ENCODE peak calls at places on chromosome 14, in five cellular contexts. U, L, G, Y and E are unnamed samples. For H3K36me3, the result is how much of the 10 kb centered on the place peaks cover.

GRCh38 chr14:103694572-103695026 is 20.7 kb downstream of the XRCC3 start:
- DNase-seq in U (no peak), L (no peak), G (no peak), Y (no peak), E (peak)

GRCh38 chr14:72619881-72620280 is 274.0 kb downstream of the DPF3 start:
- DNase-seq in U (no peak), L (no peak), G (no peak), Y (no peak), E (no peak)

GRCh38 chr14:57293851-57294837 is 25.4 kb downstream of the AP5M1 start:
- DNase-seq in U (peak), L (no peak), G (no peak), Y (no peak), E (no peak)

GRCh38 chr14:89650077-89650978 is 233.3 kb upstream of the FOXN3 start:
- DNase-seq in U (peak), L (no peak), G (no peak), Y (no peak), E (no peak)

GRCh38 chr14:103007555-103007954 is 49.8 kb downstream of the CDC42BPB start:
- DNase-seq in U (no peak), L (no peak), G (peak), Y (peak), E (no peak)

GRCh38 chr14:24315243-24315806 is 4.0 kb downstream of the LTB4R start:
- DNase-seq in U (no peak), L (no peak), G (no peak), Y (no peak), E (peak)

GRCh38 chr14:88463318-88463717 is 77.9 kb downstream of the SPATA7 start:
- DNase-seq in U (no peak), L (no peak), G (no peak), Y (no peak), E (no peak)

GRCh38 chr14:76784266-76784874 is 23.1 kb downstream of the VASH1 start:
- DNase-seq in U (no peak), L (no peak), G (no peak), Y (no peak), E (no peak)

GRCh38 chr14:101635238-101636080 is 74.2 kb downstream of the DIO3 start:
- DNase-seq in U (no peak), L (no peak), G (no peak), Y (no peak), E (no peak)

GRCh38 chr14:62745496-62745895 is 299.8 kb downstream of the KCNH5 start:
- DNase-seq in U (no peak), L (no peak), G (no peak), Y (no peak), E (no peak)

GRCh38 chr14:52067873-52068740 is 752 bp downstream of the NID2 start:
- DNase-seq in U (peak), L (no peak), G (peak), Y (peak), E (peak)

GRCh38 chr14:61221906-61222305 is 59.2 kb downstream of the TMEM30B start:
- DNase-seq in U (no peak), L (no peak), G (no peak), Y (no peak), E (no peak)

DNA sequence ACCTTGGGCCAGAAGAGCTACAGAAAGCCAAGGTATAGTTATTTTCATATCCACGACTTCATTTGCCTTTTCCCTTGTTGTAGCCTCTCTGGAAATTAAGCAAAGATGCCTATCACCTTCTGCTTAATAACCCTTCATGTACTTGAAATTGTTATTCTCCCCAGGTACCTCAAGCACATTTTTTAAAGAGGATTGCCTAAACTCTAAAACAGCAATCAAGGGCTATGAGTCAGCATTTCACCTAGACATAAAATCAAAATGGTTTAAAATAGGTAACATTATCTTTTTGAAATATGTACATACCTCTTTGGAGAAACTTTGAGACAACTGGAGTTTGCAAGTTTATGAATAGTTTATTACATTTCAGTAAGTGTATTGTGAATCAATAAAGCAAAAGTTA is 11.6 kb downstream of the DTD2 start:
- DNase-seq in U (no peak), L (no peak), G (no peak), Y (no peak), E (no peak)
- H3K4me3 ChIP-seq in U (no peak), L (no peak), G (no peak), Y (no peak), E (no peak)

DNA sequence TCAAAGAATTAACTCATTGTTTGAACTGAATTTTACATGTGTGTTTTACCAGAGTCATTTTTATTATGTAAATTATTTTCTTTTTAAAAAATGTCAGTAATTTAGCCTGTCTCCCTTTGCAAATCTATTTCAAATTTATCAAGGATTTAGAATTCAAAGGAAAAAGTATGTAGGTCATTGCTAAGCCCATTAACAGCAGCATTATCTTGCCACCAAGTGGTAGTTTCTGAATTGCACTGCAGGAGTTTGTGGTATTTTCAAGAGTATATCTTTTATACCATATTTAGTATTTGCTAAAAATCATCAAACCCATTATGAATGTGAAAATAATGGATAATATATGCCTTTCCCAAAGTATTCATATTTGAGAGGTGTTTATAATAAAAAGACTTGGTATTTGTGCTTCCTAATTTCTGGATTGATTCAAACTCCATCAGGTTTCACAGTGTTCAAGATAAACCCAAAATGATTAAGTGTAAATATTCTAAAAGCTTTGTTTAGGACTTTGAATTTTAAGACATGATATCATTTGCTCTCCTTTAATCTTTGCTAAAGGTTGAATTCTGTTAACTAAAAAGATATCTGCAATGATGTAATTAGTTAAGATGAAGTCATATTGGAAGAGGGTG is 711.4 kb downstream of the FSCB start:
- DNase-seq in U (no peak), L (no peak), G (no peak), Y (no peak), E (no peak)
- TF ChIP-seq CTCF in U (peak), L (no peak), G (no peak), Y (no peak), E (no peak)

GRCh38 chr14:34620115-34620514 is 9.8 kb downstream of the SNX6 start:
- DNase-seq in U (no peak), L (no peak), G (no peak), Y (no peak), E (peak)
- H3K36me3 ChIP-seq in U (under half), L (under half), G (under half), Y (under half), E (under half)

GRCh38 chr14:94395306-94395899 is 7.0 kb upstream of the SERPINA1 start:
- DNase-seq in U (peak), L (no peak), G (no peak), Y (no peak), E (no peak)

GRCh38 chr14:94392510-94392935 is 4.1 kb upstream of the SERPINA1 start:
- DNase-seq in U (peak), L (no peak), G (no peak), Y (no peak), E (peak)

GRCh38 chr14:94394594-94395305 is 6.3 kb upstream of the SERPINA1 start:
- DNase-seq in U (peak), L (peak), G (peak), Y (peak), E (no peak)

GRCh38 chr14:94394025-94394493 is 5.7 kb upstream of the SERPINA1 start:
- DNase-seq in U (no peak), L (no peak), G (no peak), Y (no peak), E (no peak)

GRCh38 chr14:94393474-94393873 is 5.1 kb upstream of the SERPINA1 start:
- DNase-seq in U (no peak), L (no peak), G (no peak), Y (no peak), E (no peak)
- H3K4me3 ChIP-seq in U (no peak), L (no peak), G (no peak), Y (no peak), E (no peak)

DNA sequence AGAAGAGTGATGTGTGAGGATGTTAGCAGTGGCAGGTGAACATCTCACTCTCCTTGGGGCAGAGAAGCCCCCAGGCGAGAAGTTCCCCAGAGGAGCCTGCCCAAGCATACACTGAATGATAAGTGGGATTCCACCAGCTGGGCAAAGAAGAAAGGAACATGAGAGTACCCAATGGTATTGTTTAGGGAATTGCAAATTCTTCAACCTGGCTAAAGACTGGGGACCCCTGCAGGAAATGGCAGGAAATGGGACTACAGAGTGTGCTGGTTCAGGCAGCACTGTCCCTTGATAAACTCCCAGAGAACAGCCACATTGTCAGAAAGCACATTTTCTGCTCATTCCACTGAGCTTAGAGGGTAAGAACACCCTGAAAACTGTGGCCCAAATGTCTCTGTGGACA is 121.3 kb downstream of the RPS29 start:
- DNase-seq in U (no peak), L (no peak), G (no peak), Y (no peak), E (no peak)
- TF ChIP-seq CTCF in U (no peak), L (no peak), G (no peak), Y (no peak), E (no peak)

GRCh38 chr14:73719361-73719760 is 5.2 kb upstream of the PNMA1 start:
- DNase-seq in U (no peak), L (no peak), G (no peak), Y (no peak), E (no peak)
- H3K36me3 ChIP-seq in U (under half), L (under half), G (under half), Y (half or more), E (half or more)

GRCh38 chr14:40122978-40123648 is 690.9 kb upstream of the FBXO33 start:
- DNase-seq in U (peak), L (no peak), G (no peak), Y (no peak), E (no peak)
- H3K4me3 ChIP-seq in U (no peak), L (no peak), G (no peak), Y (no peak), E (no peak)

DNA sequence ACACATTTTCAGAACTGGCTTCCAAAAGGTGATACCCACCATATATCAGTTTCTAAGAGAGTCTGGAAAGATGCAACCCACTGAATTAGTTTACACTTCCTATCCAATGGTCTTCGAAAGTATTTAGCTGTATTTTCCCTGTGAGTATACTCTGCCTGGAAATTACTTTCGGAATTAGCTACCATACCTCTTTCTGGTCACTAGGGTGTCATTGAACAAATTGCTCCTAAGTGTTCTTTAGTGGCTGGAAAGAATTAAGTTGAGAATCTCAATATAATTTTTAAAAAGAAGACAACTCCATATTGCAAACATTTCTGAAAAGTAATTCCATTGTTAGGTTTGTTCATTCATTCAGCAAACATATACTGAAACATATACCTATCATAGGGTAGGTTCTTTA is 283.1 kb upstream of the SSTR1 start:
- DNase-seq in U (no peak), L (no peak), G (no peak), Y (no peak), E (no peak)
- TF ChIP-seq CTCF in U (no peak), L (no peak), G (no peak), Y (no peak), E (no peak)

GRCh38 chr14:55054098-55054497 is 2.7 kb downstream of the MAPK1IP1L start:
- DNase-seq in U (no peak), L (no peak), G (no peak), Y (no peak), E (no peak)

GRCh38 chr14:55062517-55063351 is 11.3 kb downstream of the MAPK1IP1L start:
- DNase-seq in U (peak), L (no peak), G (peak), Y (peak), E (no peak)

GRCh38 chr14:55057919-55058318 is 6.5 kb downstream of the MAPK1IP1L start:
- DNase-seq in U (no peak), L (no peak), G (no peak), Y (no peak), E (no peak)

GRCh38 chr14:55053500-55053899 is 2.1 kb downstream of the MAPK1IP1L start:
- DNase-seq in U (no peak), L (no peak), G (no peak), Y (no peak), E (no peak)

GRCh38 chr14:55059333-55059732 is 7.9 kb downstream of the MAPK1IP1L start:
- DNase-seq in U (no peak), L (no peak), G (no peak), Y (no peak), E (no peak)
- H3K36me3 ChIP-seq in U (under half), L (under half), G (under half), Y (half or more), E (under half)

GRCh38 chr14:68788275-68789001 is 4.4 kb downstream of the ZFP36L1 start:
- DNase-seq in U (no peak), L (no peak), G (no peak), Y (no peak), E (no peak)

GRCh38 chr14:68787235-68787727 is 5.6 kb downstream of the ZFP36L1 start:
- DNase-seq in U (peak), L (no peak), G (no peak), Y (no peak), E (no peak)

GRCh38 chr14:68784995-68785816 is 7.7 kb downstream of the ZFP36L1 start:
- DNase-seq in U (peak), L (no peak), G (no peak), Y (no peak), E (no peak)

GRCh38 chr14:68785817-68786490 is 6.9 kb downstream of the ZFP36L1 start:
- DNase-seq in U (peak), L (no peak), G (no peak), Y (no peak), E (no peak)

GRCh38 chr14:68786491-68787234 is 6.2 kb downstream of the ZFP36L1 start:
- DNase-seq in U (peak), L (no peak), G (no peak), Y (no peak), E (no peak)
- H3K4me3 ChIP-seq in U (no peak), L (no peak), G (no peak), Y (peak), E (peak)